ENCODE peak calls at places on chromosomes 1 and 21, in eight cellular contexts. One of them, this sample, is unnamed.

GRCh38 chr1:229619614-229620013 is 6.3 kb downstream of the TAF5L start:
- ATAC-seq in IMR-90: no peak
- ATAC-seq in A549: no peak
- ATAC-seq in heart left ventricle: no peak
- ATAC-seq in HepG2: no peak
- ATAC-seq in upper lobe of left lung: no peak
- ATAC-seq in GM12878: peak
- ATAC-seq in right lobe of liver: no peak
- ATAC-seq in this sample: no peak

GRCh38 chr1:94063379-94063778 is 57.6 kb downstream of the ABCA4 start:
- ATAC-seq in HepG2: peak
- ATAC-seq in right lobe of liver: peak
- ATAC-seq in heart left ventricle: peak
- ATAC-seq in IMR-90: peak
- ATAC-seq in GM12878: peak
- ATAC-seq in upper lobe of left lung: no peak
- ATAC-seq in A549: no peak
- ATAC-seq in this sample: peak

GRCh38 chr1:160438935-160439334 is 38.6 kb downstream of the VANGL2 start:
- ATAC-seq in right lobe of liver: no peak
- ATAC-seq in A549: no peak
- ATAC-seq in GM12878: no peak
- ATAC-seq in HepG2: no peak
- ATAC-seq in heart left ventricle: no peak
- ATAC-seq in IMR-90: no peak
- ATAC-seq in upper lobe of left lung: no peak
- ATAC-seq in this sample: no peak

GRCh38 chr1:92784051-92784638 is 763 bp downstream of the EVI5 start:
- ATAC-seq in heart left ventricle: no peak
- ATAC-seq in upper lobe of left lung: no peak
- ATAC-seq in A549: peak
- ATAC-seq in right lobe of liver: peak
- ATAC-seq in IMR-90: peak
- ATAC-seq in GM12878: peak
- ATAC-seq in HepG2: no peak
- ATAC-seq in this sample: no peak

GRCh38 chr1:19612516-19612915 is 31.6 kb upstream of the NBL1 start:
- ATAC-seq in IMR-90: no peak
- ATAC-seq in upper lobe of left lung: no peak
- ATAC-seq in heart left ventricle: peak
- ATAC-seq in right lobe of liver: no peak
- ATAC-seq in HepG2: no peak
- ATAC-seq in GM12878: no peak
- ATAC-seq in A549: no peak
- ATAC-seq in this sample: no peak

GRCh38 chr21:42004406-42005199 is 5.6 kb downstream of the ZBTB21 start:
- ATAC-seq in HepG2: no peak
- ATAC-seq in GM12878: no peak
- ATAC-seq in IMR-90: no peak
- ATAC-seq in upper lobe of left lung: no peak
- ATAC-seq in A549: no peak
- ATAC-seq in heart left ventricle: no peak
- ATAC-seq in right lobe of liver: no peak
- ATAC-seq in this sample: no peak

GRCh38 chr1:47225430-47226100 is 6.5 kb downstream of the TAL1 start:
- ATAC-seq in GM12878: no peak
- ATAC-seq in HepG2: peak
- ATAC-seq in heart left ventricle: no peak
- ATAC-seq in right lobe of liver: peak
- ATAC-seq in upper lobe of left lung: no peak
- ATAC-seq in IMR-90: peak
- ATAC-seq in A549: no peak
- ATAC-seq in this sample: no peak

GRCh38 chr1:197868751-197869501 is 33.5 kb upstream of the C1orf53 start:
- ATAC-seq in right lobe of liver: peak
- ATAC-seq in upper lobe of left lung: peak
- ATAC-seq in heart left ventricle: peak
- ATAC-seq in A549: peak
- ATAC-seq in GM12878: peak
- ATAC-seq in HepG2: peak
- ATAC-seq in IMR-90: peak
- ATAC-seq in this sample: peak

GRCh38 chr1:156212130-156212529 is 677 bp upstream of the PMF1 start:
- ATAC-seq in right lobe of liver: no peak
- ATAC-seq in A549: no peak
- ATAC-seq in IMR-90: no peak
- ATAC-seq in heart left ventricle: no peak
- ATAC-seq in HepG2: no peak
- ATAC-seq in upper lobe of left lung: no peak
- ATAC-seq in GM12878: no peak
- ATAC-seq in this sample: no peak

GRCh38 chr1:103937763-103938357 is 188.2 kb downstream of the AMY1C start:
- ATAC-seq in heart left ventricle: no peak
- ATAC-seq in GM12878: peak
- ATAC-seq in right lobe of liver: no peak
- ATAC-seq in upper lobe of left lung: no peak
- ATAC-seq in IMR-90: no peak
- ATAC-seq in A549: no peak
- ATAC-seq in HepG2: no peak
- ATAC-seq in this sample: no peak

GRCh38 chr1:234853906-234854647 is 244.1 kb upstream of the IRF2BP2 start:
- ATAC-seq in right lobe of liver: peak
- ATAC-seq in GM12878: no peak
- ATAC-seq in A549: no peak
- ATAC-seq in upper lobe of left lung: peak
- ATAC-seq in HepG2: no peak
- ATAC-seq in IMR-90: peak
- ATAC-seq in heart left ventricle: no peak
- ATAC-seq in this sample: no peak

GRCh38 chr1:169484107-169484506 is 1.6 kb downstream of the SLC19A2 start:
- ATAC-seq in IMR-90: no peak
- ATAC-seq in A549: no peak
- ATAC-seq in upper lobe of left lung: no peak
- ATAC-seq in right lobe of liver: no peak
- ATAC-seq in HepG2: no peak
- ATAC-seq in heart left ventricle: no peak
- ATAC-seq in GM12878: no peak
- ATAC-seq in this sample: no peak

GRCh38 chr1:209457618-209458017 is 125.9 kb upstream of the CAMK1G start:
- ATAC-seq in heart left ventricle: no peak
- ATAC-seq in right lobe of liver: no peak
- ATAC-seq in HepG2: no peak
- ATAC-seq in IMR-90: no peak
- ATAC-seq in upper lobe of left lung: no peak
- ATAC-seq in A549: no peak
- ATAC-seq in GM12878: no peak
- ATAC-seq in this sample: no peak

GRCh38 chr1:116724765-116725375 is 29.4 kb upstream of the CD2 start:
- ATAC-seq in heart left ventricle: no peak
- ATAC-seq in HepG2: peak
- ATAC-seq in upper lobe of left lung: no peak
- ATAC-seq in right lobe of liver: peak
- ATAC-seq in A549: peak
- ATAC-seq in GM12878: peak
- ATAC-seq in IMR-90: peak
- ATAC-seq in this sample: no peak

GRCh38 chr21:37098756-37099155 is 25.7 kb downstream of the TTC3 start:
- ATAC-seq in upper lobe of left lung: no peak
- ATAC-seq in HepG2: no peak
- ATAC-seq in right lobe of liver: no peak
- ATAC-seq in A549: no peak
- ATAC-seq in IMR-90: no peak
- ATAC-seq in GM12878: no peak
- ATAC-seq in heart left ventricle: no peak
- ATAC-seq in this sample: no peak

GRCh38 chr1:203421246-203421645 is 54.4 kb upstream of the PRELP start:
- ATAC-seq in right lobe of liver: no peak
- ATAC-seq in HepG2: no peak
- ATAC-seq in A549: no peak
- ATAC-seq in heart left ventricle: no peak
- ATAC-seq in GM12878: no peak
- ATAC-seq in IMR-90: no peak
- ATAC-seq in upper lobe of left lung: no peak
- ATAC-seq in this sample: no peak

GRCh38 chr1:226226601-226227000 is 3.1 kb downstream of the MIXL1 start:
- ATAC-seq in A549: no peak
- ATAC-seq in IMR-90: no peak
- ATAC-seq in heart left ventricle: no peak
- ATAC-seq in upper lobe of left lung: no peak
- ATAC-seq in HepG2: no peak
- ATAC-seq in right lobe of liver: no peak
- ATAC-seq in GM12878: peak
- ATAC-seq in this sample: no peak

GRCh38 chr21:15281714-15282113 is 216.9 kb upstream of the NRIP1 start:
- ATAC-seq in HepG2: no peak
- ATAC-seq in IMR-90: no peak
- ATAC-seq in heart left ventricle: no peak
- ATAC-seq in GM12878: no peak
- ATAC-seq in A549: no peak
- ATAC-seq in right lobe of liver: no peak
- ATAC-seq in upper lobe of left lung: no peak
- ATAC-seq in this sample: no peak

DNA sequence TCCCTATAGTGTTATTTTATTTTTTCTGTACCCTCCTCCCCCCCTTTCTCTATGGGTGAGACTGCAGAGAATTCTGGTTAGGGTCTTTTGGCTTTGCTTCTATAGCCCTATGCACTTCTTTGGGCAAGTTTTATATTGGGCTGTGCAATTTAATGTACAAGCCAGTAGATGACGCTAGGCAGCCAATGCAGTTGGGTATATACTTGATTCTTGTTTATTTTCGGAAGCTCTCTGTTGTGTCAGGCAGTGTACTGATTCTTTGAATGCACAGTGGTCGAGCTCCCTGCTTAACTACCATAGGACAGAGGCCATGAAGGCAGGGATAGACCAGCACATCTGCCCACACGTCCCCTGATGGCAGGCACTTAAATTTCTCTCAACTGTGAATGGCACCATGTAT is 34.1 kb upstream of the GPR52 start:
- ATAC-seq in A549: no peak
- ATAC-seq in IMR-90: no peak
- ATAC-seq in HepG2: no peak
- ATAC-seq in right lobe of liver: peak
- ATAC-seq in GM12878: peak
- ATAC-seq in heart left ventricle: no peak
- ATAC-seq in upper lobe of left lung: no peak
- ATAC-seq in this sample: no peak
- TF ChIP-seq CTCF in A549: no peak
- TF ChIP-seq CTCF in IMR-90: peak
- TF ChIP-seq CTCF in HepG2: peak
- TF ChIP-seq CTCF in right lobe of liver: peak
- TF ChIP-seq CTCF in GM12878: no peak
- TF ChIP-seq CTCF in heart left ventricle: peak
- TF ChIP-seq CTCF in upper lobe of left lung: no peak
- TF ChIP-seq CTCF in this sample: no peak

DNA sequence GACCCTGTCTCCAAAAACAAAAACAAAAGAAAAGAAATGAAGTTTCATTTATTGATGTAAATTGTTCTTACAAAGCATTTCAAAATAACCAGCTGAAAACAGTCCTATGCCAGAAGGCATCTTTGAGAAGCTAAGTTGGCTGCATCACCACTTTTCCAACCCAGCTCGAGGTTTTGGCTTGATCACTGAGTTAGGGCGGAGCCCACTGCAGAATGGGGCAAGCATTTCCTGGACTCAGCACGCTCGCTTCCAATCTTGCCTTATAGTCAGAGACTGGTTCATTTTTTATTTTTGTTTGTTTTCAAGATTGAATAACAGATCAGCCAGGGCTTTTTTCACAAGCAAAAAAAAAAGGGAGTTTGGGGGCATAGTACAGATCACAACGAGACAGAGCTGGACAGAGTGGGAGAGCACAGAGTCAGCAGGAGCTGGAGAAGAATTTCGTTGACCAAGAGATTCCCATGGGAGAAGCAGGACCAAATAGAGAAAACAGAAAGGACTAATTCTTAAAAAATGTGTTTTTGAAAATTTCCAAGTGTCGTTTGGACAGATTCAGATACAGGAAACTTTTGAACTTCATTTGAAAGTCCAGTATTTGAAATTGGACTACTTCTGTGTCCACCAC is 23.5 kb upstream of the COL6A1 start:
- ATAC-seq in IMR-90: peak
- ATAC-seq in GM12878: no peak
- ATAC-seq in HepG2: no peak
- ATAC-seq in heart left ventricle: peak
- ATAC-seq in upper lobe of left lung: peak
- ATAC-seq in A549: no peak
- ATAC-seq in right lobe of liver: no peak
- ATAC-seq in this sample: peak
- H3K4me3 ChIP-seq in IMR-90: no peak
- H3K4me3 ChIP-seq in GM12878: no peak
- H3K4me3 ChIP-seq in HepG2: no peak
- H3K4me3 ChIP-seq in heart left ventricle: no peak
- H3K4me3 ChIP-seq in upper lobe of left lung: no peak
- H3K4me3 ChIP-seq in A549: no peak
- H3K4me3 ChIP-seq in right lobe of liver: no peak
- H3K4me3 ChIP-seq in this sample: no peak

DNA sequence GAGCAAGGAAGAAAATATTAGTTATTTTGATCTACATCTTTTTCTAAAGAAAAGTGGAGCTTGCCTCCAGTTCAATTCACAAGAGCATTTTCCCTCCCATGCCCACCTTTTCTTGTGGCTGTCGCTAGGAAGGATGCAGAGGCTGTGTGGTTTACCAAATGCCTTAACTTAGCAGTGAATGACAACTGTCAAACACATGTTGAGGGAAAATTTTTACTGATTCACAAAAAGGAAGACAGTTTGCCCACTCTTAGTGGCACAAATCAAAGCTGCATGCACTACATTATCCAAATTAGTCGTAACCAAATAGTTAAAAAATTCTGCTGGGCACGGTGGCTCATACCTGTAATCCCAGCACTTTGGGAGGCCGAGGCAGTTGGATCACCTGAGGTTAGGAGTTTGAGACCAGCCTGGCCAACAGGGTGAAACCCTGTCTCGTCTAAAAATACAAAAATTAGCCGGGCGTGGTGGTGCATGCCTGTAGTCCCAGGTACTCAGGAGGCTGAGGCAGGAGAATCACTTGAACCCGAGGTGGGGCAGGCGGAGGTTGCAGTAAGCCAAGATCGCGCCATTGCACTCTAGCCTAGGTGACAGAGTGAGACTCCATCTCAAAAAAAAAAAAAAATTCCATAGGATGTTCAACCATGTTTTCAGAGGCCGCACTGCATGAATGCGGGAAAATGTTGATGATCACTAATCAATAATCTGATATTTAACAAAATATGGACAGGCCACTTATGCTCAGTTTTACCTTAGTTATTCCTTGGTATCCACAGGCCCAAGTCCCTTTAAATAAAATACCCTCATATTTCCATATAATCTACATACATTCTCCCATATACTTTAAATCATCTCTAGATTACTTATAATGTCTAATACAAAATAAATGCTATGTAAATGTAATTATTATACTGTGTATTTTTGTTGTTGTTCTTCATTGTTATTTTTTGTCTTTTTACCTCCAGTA is 9.0 kb downstream of the COX20 start:
- ATAC-seq in GM12878: no peak
- ATAC-seq in A549: no peak
- ATAC-seq in heart left ventricle: no peak
- ATAC-seq in right lobe of liver: no peak
- ATAC-seq in upper lobe of left lung: no peak
- ATAC-seq in HepG2: no peak
- ATAC-seq in IMR-90: no peak
- ATAC-seq in this sample: no peak
- TF ChIP-seq POLR2A in GM12878: no peak
- TF ChIP-seq POLR2A in A549: no peak
- TF ChIP-seq POLR2A in heart left ventricle: no peak
- TF ChIP-seq POLR2A in right lobe of liver: no peak
- TF ChIP-seq POLR2A in upper lobe of left lung: no peak
- TF ChIP-seq POLR2A in HepG2: peak
- TF ChIP-seq POLR2A in IMR-90: no peak
- TF ChIP-seq POLR2A in this sample: no peak

GRCh38 chr1:152159144-152159543 is at the start of gene RPTN:
- ATAC-seq in A549: no peak
- ATAC-seq in HepG2: no peak
- ATAC-seq in GM12878: no peak
- ATAC-seq in right lobe of liver: no peak
- ATAC-seq in IMR-90: no peak
- ATAC-seq in upper lobe of left lung: no peak
- ATAC-seq in heart left ventricle: no peak
- ATAC-seq in this sample: no peak
- TF ChIP-seq CTCF in A549: no peak
- TF ChIP-seq CTCF in HepG2: no peak
- TF ChIP-seq CTCF in GM12878: no peak
- TF ChIP-seq CTCF in right lobe of liver: no peak
- TF ChIP-seq CTCF in IMR-90: no peak
- TF ChIP-seq CTCF in upper lobe of left lung: no peak
- TF ChIP-seq CTCF in heart left ventricle: no peak
- TF ChIP-seq CTCF in this sample: no peak